ENCODE peak calls at places on chromosomes 1 and 21, in four cellular contexts. Q, Y, P and T are unnamed samples.
A peak's percentile ranks its signal among the peaks of the same experiment; 100 is the strongest.

GRCh38 chr1:216600730-216601426 is 122.4 kb downstream of the ESRRG start:
- DNase-seq in Q (peak; percentile 60), Y (peak; percentile 59), P (peak; percentile 74), T (peak; percentile 90)

GRCh38 chr1:90840323-90840722 is 123.2 kb upstream of the BARHL2 start:
- DNase-seq in Q (no peak), Y (no peak), P (no peak), T (no peak)

GRCh38 chr1:17777330-17777729 is 22.2 kb downstream of the ACTL8 start:
- DNase-seq in Q (peak; percentile 25), Y (no peak), P (no peak), T (peak; percentile 50)

GRCh38 chr1:192678099-192678498 is 42.2 kb downstream of the RGS13 start:
- DNase-seq in Q (no peak), Y (no peak), P (no peak), T (no peak)

GRCh38 chr1:26848947-26849774 is 13.8 kb upstream of the SFN start:
- DNase-seq in Q (no peak), Y (peak; percentile 99), P (peak; percentile 88), T (no peak)

GRCh38 chr1:184982002-184982954 is 8.0 kb upstream of the NIBAN1 start:
- DNase-seq in Q (peak; percentile 59), Y (peak; percentile 64), P (peak; percentile 82), T (peak; percentile 87)

GRCh38 chr1:222454196-222454595 is 93.7 kb downstream of the HHIPL2 start:
- DNase-seq in Q (no peak), Y (no peak), P (no peak), T (no peak)

GRCh38 chr1:53390261-53390660 is 62.4 kb upstream of the LRP8 start:
- DNase-seq in Q (no peak), Y (no peak), P (no peak), T (no peak)

GRCh38 chr1:183235503-183235902 is 49.4 kb downstream of the LAMC2 start:
- DNase-seq in Q (no peak), Y (no peak), P (no peak), T (peak; percentile 61)

GRCh38 chr1:113073457-113073950 is 506 bp downstream of the LRIG2 start:
- DNase-seq in Q (no peak), Y (peak; percentile 54), P (peak; percentile 52), T (peak; percentile 88)

GRCh38 chr21:37873655-37874054 is 42.6 kb downstream of the KCNJ6 start:
- DNase-seq in Q (no peak), Y (no peak), P (no peak), T (peak; percentile 39)

GRCh38 chr1:168141986-168142385 is 5.3 kb upstream of the GPR161 start:
- DNase-seq in Q (no peak), Y (no peak), P (no peak), T (no peak)

GRCh38 chr1:207878939-207879338 is 32.0 kb downstream of the CD34 start:
- DNase-seq in Q (no peak), Y (no peak), P (peak; percentile 13), T (peak; percentile 21)

GRCh38 chr1:210262167-210262896 is 29.7 kb downstream of the SERTAD4 start:
- DNase-seq in Q (no peak), Y (no peak), P (no peak), T (no peak)

GRCh38 chr1:1892079-1892762 is 1.3 kb upstream of the GNB1 start:
- DNase-seq in Q (peak; percentile 21), Y (peak; percentile 73), P (no peak), T (no peak)
- H3K4me3 ChIP-seq in Q (peak overlapping the region; percentile 93), Y (peak overlapping the region; percentile 86), P (peak overlapping the region; percentile 88), T (peak overlapping the region; percentile 76)

GRCh38 chr1:240293706-240294105 is 202.0 kb downstream of the FMN2 start:
- DNase-seq in Q (no peak), Y (no peak), P (no peak), T (no peak)

GRCh38 chr1:240295811-240296210 is 204.1 kb downstream of the FMN2 start:
- DNase-seq in Q (no peak), Y (no peak), P (no peak), T (no peak)

DNA sequence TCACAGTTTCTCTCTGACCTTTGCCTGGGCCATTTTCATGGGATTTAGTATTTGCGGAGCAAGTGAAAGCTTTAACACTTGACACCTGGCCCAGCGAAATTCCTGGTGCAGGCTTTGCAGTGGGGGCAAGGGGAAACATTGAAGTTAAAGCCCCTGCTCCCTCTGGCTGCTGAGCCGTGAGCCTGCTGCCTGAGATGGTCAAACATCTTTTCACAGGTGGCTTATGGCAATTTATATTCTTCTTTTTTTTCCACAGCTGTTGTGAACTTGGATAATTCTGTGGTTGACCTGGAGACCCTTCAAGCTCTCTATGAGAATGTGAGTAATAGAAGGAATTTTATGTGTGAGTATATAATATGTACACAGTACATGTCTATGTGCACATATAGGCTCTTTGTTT is 202.9 kb downstream of the FMN2 start:
- DNase-seq in Q (no peak), Y (no peak), P (no peak), T (peak; percentile 83)
- TF ChIP-seq CTCF in Q (no peak), Y (no peak), P (no peak), T (peak; percentile 67)

GRCh38 chr1:201469645-201470074 is 672 bp upstream of the PHLDA3 start:
- DNase-seq in Q (no peak), Y (no peak), P (no peak), T (no peak)

GRCh38 chr1:201470581-201470980 is 1.6 kb upstream of the PHLDA3 start:
- DNase-seq in Q (no peak), Y (no peak), P (no peak), T (no peak)

GRCh38 chr1:201468501-201468843 is 516 bp downstream of the PHLDA3 start:
- DNase-seq in Q (peak; percentile 33), Y (no peak), P (peak; percentile 44), T (peak; percentile 78)

GRCh38 chr1:201466492-201466891 is 2.5 kb downstream of the PHLDA3 start:
- DNase-seq in Q (no peak), Y (peak; percentile 76), P (peak; percentile 54), T (no peak)

GRCh38 chr1:201468844-201469644 is at the start of gene PHLDA3:
- DNase-seq in Q (peak; percentile 78), Y (peak; percentile 80), P (peak; percentile 79), T (peak; percentile 93)
- H3K4me3 ChIP-seq in Q (peak within 1 kb of the TSS; percentile 59), Y (peak within 1 kb of the TSS; percentile 83), P (peak within 1 kb of the TSS; percentile 80), T (peak within 1 kb of the TSS; percentile 90)

DNA sequence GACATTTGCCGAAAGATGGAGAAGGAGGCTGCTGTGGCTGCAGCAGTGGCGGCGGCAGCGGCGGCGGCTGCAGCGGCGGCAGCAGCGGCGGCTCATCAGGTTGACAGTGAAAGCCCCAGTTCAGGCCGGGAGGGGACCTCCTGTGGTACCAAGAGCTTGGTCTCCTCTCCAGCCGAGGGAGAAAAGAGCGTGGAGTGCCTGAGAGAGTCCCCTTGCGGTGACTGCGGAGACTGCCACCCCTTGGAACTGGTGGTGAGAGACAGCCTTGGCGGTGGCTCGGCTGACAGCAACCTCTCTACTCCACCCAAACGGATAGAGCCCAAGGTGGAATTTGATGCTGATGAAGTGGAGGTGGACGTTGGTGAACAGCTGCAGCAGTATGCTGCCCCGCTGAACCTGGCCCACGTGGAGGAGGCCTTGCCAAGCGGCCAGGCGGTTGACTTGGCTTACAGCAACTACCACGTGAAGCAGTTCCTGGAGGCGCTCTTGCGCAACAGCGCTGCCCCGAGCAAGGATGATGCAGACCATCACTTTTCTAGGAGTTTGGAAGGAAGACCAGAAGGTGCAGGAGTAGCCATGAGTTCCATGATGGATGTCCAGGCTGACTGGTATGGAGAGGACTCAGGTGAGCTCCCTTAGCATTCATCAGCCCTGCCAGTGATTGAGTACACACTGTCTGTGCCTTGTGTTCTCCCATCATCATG is 6.3 kb downstream of the ZBTB8B start:
- DNase-seq in Q (peak; percentile 6), Y (no peak), P (no peak), T (peak; percentile 84)
- TF ChIP-seq CTCF in Q (no peak), Y (no peak), P (no peak), T (peak; percentile 84)